ENCODE peak calls at places on chromosomes 3 and 15, in ten cellular contexts. S is osteocyte, R is fibroblast of mammary gland, O is GM12878, G is OCI-LY7, X is GM23338, W is heart left ventricle, U is HL-60, D is ascending aorta, Y is tibial nerve. A is an unnamed sample.

GRCh38 chr15:34914316-34914715 is 55.2 kb downstream of the AQR start:
- DNase-seq in U (no peak), O (no peak), R (no peak), Y (no peak), G (no peak), D (no peak), W (no peak), S (no peak), X (no peak), A (no peak)

GRCh38 chr15:39501366-39501765 is 79.5 kb upstream of the THBS1 start:
- DNase-seq in U (no peak), S (no peak), D (no peak), X (no peak), O (no peak), Y (no peak), G (no peak), R (peak; percentile 37), W (no peak), A (no peak)

GRCh38 chr15:100918690-100919480 is at the start of gene LRRK1:
- DNase-seq in G (peak; percentile 70), O (no peak), Y (no peak), X (peak; percentile 59), S (no peak), D (no peak), R (peak; percentile 32), U (peak; percentile 62), W (peak; percentile 47), A (peak; percentile 12)

GRCh38 chr3:18988619-18989229 is 159.6 kb upstream of the KCNH8 start:
- DNase-seq in Y (no peak), X (peak; percentile 80), R (peak; percentile 23), D (no peak), S (no peak), O (no peak), G (peak; percentile 68), U (peak; percentile 10), W (no peak), A (no peak)

GRCh38 chr15:54820811-54821210 is 375.9 kb downstream of the RSL24D1 start:
- DNase-seq in W (peak; percentile 23), U (no peak), D (no peak), X (no peak), G (no peak), Y (no peak), O (no peak), S (no peak), R (no peak), A (no peak)

GRCh38 chr3:38987456-38987855 is 64.3 kb downstream of the SCN11A start:
- DNase-seq in U (no peak), Y (no peak), W (no peak), R (no peak), G (no peak), S (peak; percentile 56), D (no peak), X (no peak), O (no peak), A (no peak)

GRCh38 chr15:98920091-98920880 is 87.3 kb downstream of the PGPEP1L start:
- DNase-seq in D (no peak), G (no peak), Y (no peak), O (no peak), W (no peak), U (peak; percentile 11), R (peak; percentile 25), X (no peak), S (no peak), A (no peak)

GRCh38 chr15:80695099-80695910 is at the start of gene ABHD17C:
- DNase-seq in R (peak; percentile 53), X (peak; percentile 68), U (peak; percentile 26), O (no peak), W (peak; percentile 60), D (no peak), G (peak; percentile 48), Y (peak; percentile 31), S (peak; percentile 88), A (peak; percentile 49)

GRCh38 chr15:56040081-56041035 is 46.9 kb upstream of the NEDD4 start:
- DNase-seq in U (peak; percentile 38), G (no peak), O (no peak), X (peak; percentile 54), R (peak; percentile 95), Y (peak; percentile 20), S (no peak), D (peak; percentile 37), W (peak; percentile 29), A (peak; percentile 55)

GRCh38 chr3:112693186-112693585 is 52.2 kb upstream of the CCDC80 start:
- DNase-seq in U (no peak), X (no peak), D (no peak), W (no peak), G (no peak), R (no peak), S (no peak), Y (no peak), O (no peak), A (no peak)

GRCh38 chr15:52466716-52467115 is 62.0 kb downstream of the MYO5A start:
- DNase-seq in S (no peak), U (no peak), G (peak; percentile 40), X (no peak), Y (no peak), D (no peak), R (no peak), O (no peak), W (no peak), A (no peak)

GRCh38 chr15:52464478-52464877 is 64.2 kb downstream of the MYO5A start:
- DNase-seq in S (no peak), G (peak; percentile 58), X (no peak), U (no peak), W (no peak), Y (no peak), R (peak; percentile 33), O (peak; percentile 90), D (no peak), A (peak; percentile 24)

GRCh38 chr15:52463638-52464037 is 65.0 kb downstream of the MYO5A start:
- DNase-seq in S (no peak), Y (no peak), X (no peak), O (no peak), U (no peak), R (peak; percentile 46), D (no peak), G (peak; percentile 69), W (no peak), A (no peak)

GRCh38 chr15:52464040-52464439 is 64.6 kb downstream of the MYO5A start:
- DNase-seq in O (no peak), W (no peak), U (no peak), Y (no peak), R (no peak), S (no peak), G (no peak), D (no peak), X (no peak), A (no peak)

DNA sequence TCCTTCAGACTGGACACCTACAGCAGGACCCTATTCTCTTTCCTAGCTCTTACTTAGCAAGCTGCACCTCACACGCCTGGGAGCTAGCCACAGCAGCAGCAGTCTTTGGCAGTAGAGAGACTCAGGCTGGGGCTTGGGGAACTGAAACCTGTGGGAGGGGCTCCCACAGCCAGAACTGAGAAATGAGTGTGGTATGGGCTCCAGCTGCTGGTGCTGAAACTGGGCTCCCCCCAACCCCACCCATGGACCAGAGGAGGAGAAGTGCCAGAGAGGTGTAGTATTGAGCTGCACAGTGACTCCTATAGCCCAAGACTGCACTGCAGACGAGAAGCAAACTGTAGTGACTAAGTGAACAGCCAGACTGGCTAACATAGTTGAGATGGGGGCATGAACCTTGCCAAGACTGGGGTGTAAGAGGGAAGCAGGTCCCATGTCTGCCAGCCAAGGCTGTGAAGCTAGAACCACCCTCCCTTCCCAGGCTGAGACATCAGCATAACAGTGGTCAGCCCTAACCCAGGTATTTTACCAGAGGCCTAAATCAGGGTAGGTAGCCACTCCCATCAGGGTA is 62.5 kb downstream of the MYO5A start:
- DNase-seq in G (peak; percentile 97), U (peak; percentile 18), S (no peak), R (no peak), O (peak; percentile 97), D (peak; percentile 27), W (peak; percentile 41), X (peak; percentile 77), Y (no peak), A (peak; percentile 80)
- TF ChIP-seq CTCF in G (peak; percentile 78), U (peak; percentile 32), S (no peak), R (no peak), O (peak; percentile 66), D (no peak), W (no peak), X (no peak), Y (no peak), A (peak; percentile 33)

DNA sequence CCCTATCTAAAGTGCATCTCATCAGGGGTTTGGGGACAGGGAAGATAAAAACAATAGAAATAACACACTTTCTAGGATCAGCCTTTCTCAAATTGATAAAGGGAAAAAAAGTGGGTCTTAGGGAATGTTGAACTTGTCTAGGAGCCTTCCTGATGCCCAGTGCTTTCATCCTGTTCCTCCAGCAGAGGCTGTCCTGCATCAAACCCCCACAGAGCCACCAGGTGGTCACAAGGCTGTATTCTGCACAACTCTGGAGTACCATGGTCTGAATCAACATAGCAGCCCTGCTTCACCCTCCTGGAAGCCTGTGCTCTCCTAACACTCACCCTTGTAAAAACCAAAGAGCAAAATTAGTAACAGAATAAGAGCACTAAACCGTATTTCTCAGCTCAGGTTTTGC is 118.5 kb upstream of the SLC25A36 start:
- DNase-seq in S (no peak), Y (no peak), X (no peak), W (no peak), R (no peak), U (no peak), O (no peak), D (no peak), G (no peak), A (no peak)
- TF ChIP-seq CTCF in S (no peak), Y (no peak), X (no peak), W (no peak), R (no peak), U (no peak), O (no peak), D (no peak), G (peak; percentile 46), A (no peak)

GRCh38 chr15:57306305-57306943 is 69.9 kb upstream of the CGNL1 start:
- DNase-seq in S (peak; percentile 92), X (peak; percentile 96), U (peak; percentile 79), W (peak; percentile 86), R (peak; percentile 63), O (no peak), D (peak; percentile 29), Y (peak; percentile 91), G (peak; percentile 81), A (peak; percentile 89)
- TF ChIP-seq CTCF in S (peak; percentile 92), X (peak; percentile 93), U (peak; percentile 47), W (peak; percentile 88), R (peak; percentile 67), O (peak; percentile 89), D (peak; percentile 86), Y (peak; percentile 87), G (peak; percentile 94), A (peak; percentile 89)

DNA sequence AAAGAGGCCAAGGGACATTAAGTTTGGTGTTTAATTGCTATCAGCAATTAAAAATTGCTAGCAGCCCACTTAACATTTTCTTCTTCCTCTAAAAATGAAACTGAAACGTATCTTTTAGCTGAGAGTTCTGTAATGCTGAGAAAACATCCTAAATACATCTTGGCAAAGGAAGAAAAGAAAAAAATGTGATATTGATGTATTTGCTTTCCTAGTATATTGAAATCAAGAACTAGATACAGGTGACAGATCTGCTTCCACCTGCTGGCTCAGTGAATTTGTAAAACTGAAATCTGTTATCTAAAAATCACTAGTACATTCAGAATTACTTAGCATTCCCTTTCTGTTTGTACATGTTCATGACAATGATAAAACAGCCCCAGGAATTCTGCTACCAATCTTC is 283.2 kb downstream of the ZBTB20 start:
- DNase-seq in G (no peak), S (no peak), X (no peak), U (no peak), R (no peak), Y (no peak), O (no peak), W (no peak), D (no peak), A (no peak)
- TF ChIP-seq CTCF in G (no peak), S (no peak), X (no peak), U (no peak), R (no peak), Y (no peak), O (no peak), W (no peak), D (no peak), A (no peak)

GRCh38 chr3:189512039-189512438 is 119.2 kb upstream of the TP63 start:
- DNase-seq in S (no peak), R (no peak), W (no peak), U (peak; percentile 41), G (no peak), X (no peak), O (no peak), D (no peak), Y (no peak), A (no peak)
- TF ChIP-seq CTCF in S (no peak), R (no peak), W (no peak), U (no peak), G (no peak), X (no peak), O (peak; percentile 19), D (no peak), Y (no peak), A (no peak)

A was measured in activated CD8-positive, alpha-beta T cell treated with anti-CD3 and anti-CD28 coated beads for 36 hours.